ENCODE peak calls at places on chromosomes 16 and 17, in ten cellular contexts. B is HFF-Myc; R is stimulated activated CD4-positive, alpha-beta T cell treated with anti-CD3 and anti-CD28 coated beads, Interleukin-15, amount 100 ng/mL, for 1 hour; U is WTC11; N is substantia nigra; I is A172; F is AG04450; O is T-cell; X is left cardiac atrium; Y is NCI-H1436 treated with DMSO at 0.1 percent for 48 hours. C is an unnamed sample.
A peak's percentile ranks its signal among the peaks of the same experiment; 100 is the strongest.

GRCh38 chr17:44599298-44600175 is 42.3 kb downstream of the FZD2 start:
- DNase-seq in U (no peak), F (peak; percentile 89), O (no peak), X (peak; percentile 68), B (peak; percentile 95), N (no peak), R (no peak), Y (no peak), I (peak; percentile 83), C (no peak)

GRCh38 chr16:52399116-52399515 is 147.8 kb downstream of the TOX3 start:
- DNase-seq in X (no peak), I (no peak), F (no peak), B (no peak), R (no peak), Y (no peak), U (no peak), N (no peak), O (no peak), C (no peak)

GRCh38 chr17:76643553-76644148 is at the start of gene ST6GALNAC1:
- DNase-seq in Y (no peak), O (peak; percentile 49), B (no peak), R (no peak), U (no peak), X (peak; percentile 56), F (no peak), I (no peak), N (no peak), C (no peak)

GRCh38 chr17:550776-551175 is 163.9 kb downstream of the VPS53 start:
- DNase-seq in U (no peak), I (peak; percentile 78), O (no peak), X (no peak), B (no peak), F (no peak), N (no peak), R (no peak), Y (no peak), C (no peak)

GRCh38 chr17:205176-205538 is 23.7 kb upstream of the DOC2B start:
- DNase-seq in Y (no peak), N (no peak), R (no peak), I (no peak), B (no peak), O (no peak), X (peak; percentile 17), F (no peak), U (peak; percentile 5), C (no peak)

GRCh38 chr17:60154616-60155426 is 5.0 kb downstream of the CA4 start:
- DNase-seq in F (no peak), O (no peak), Y (no peak), U (no peak), N (no peak), X (no peak), I (peak; percentile 61), B (peak; percentile 85), R (no peak), C (no peak)

GRCh38 chr17:9512323-9513168 is 63.1 kb downstream of the STX8 start:
- DNase-seq in B (no peak), O (no peak), F (peak; percentile 23), X (no peak), Y (no peak), I (peak; percentile 59), U (no peak), R (no peak), N (no peak), C (no peak)

GRCh38 chr17:17750881-17751280 is 69.6 kb downstream of the RAI1 start:
- DNase-seq in N (no peak), X (no peak), O (peak; percentile 9), U (no peak), B (no peak), I (no peak), F (no peak), Y (no peak), R (no peak), C (peak; percentile 79)

GRCh38 chr17:33982872-33983271 is 272.2 kb upstream of the CCL2 start:
- DNase-seq in U (no peak), X (no peak), O (no peak), Y (no peak), I (no peak), F (no peak), R (no peak), B (no peak), N (no peak), C (no peak)

GRCh38 chr16:47492428-47493357 is 31.6 kb downstream of the PHKB start:
- DNase-seq in U (no peak), B (no peak), I (peak; percentile 6), N (no peak), F (no peak), O (peak; percentile 0), R (no peak), Y (no peak), X (peak; percentile 85), C (peak; percentile 74)

GRCh38 chr16:89922477-89922883 is 662 bp upstream of the TUBB3 start:
- DNase-seq in X (peak; percentile 92), F (peak; percentile 72), N (no peak), R (no peak), Y (no peak), O (no peak), B (peak; percentile 83), U (peak; percentile 63), I (peak; percentile 95), C (no peak)

GRCh38 chr17:51355314-51356083 is 95.2 kb downstream of the UTP18 start:
- DNase-seq in R (no peak), O (no peak), I (no peak), U (no peak), X (no peak), Y (no peak), B (no peak), F (no peak), N (no peak), C (no peak)

GRCh38 chr16:82629441-82630027 is 2.8 kb downstream of the CDH13 start:
- DNase-seq in X (no peak), U (no peak), B (no peak), F (no peak), R (no peak), O (no peak), I (peak; percentile 97), Y (no peak), N (no peak), C (no peak)

GRCh38 chr16:27195941-27196595 is 7.3 kb upstream of the KDM8 start:
- DNase-seq in R (peak; percentile 16), N (no peak), X (no peak), Y (no peak), F (no peak), O (peak; percentile 58), U (no peak), I (no peak), B (no peak), C (no peak)

GRCh38 chr17:75927286-75927922 is 13.4 kb downstream of the FBF1 start:
- DNase-seq in R (no peak), I (no peak), O (no peak), F (no peak), U (peak; percentile 63), N (no peak), B (no peak), X (no peak), Y (no peak), C (peak; percentile 73)

GRCh38 chr17:10879110-10879509 is 41.2 kb upstream of the PIRT start:
- DNase-seq in X (no peak), F (no peak), Y (no peak), R (no peak), I (no peak), B (no peak), U (peak; percentile 30), N (no peak), O (no peak), C (no peak)

GRCh38 chr16:10965440-10966039 is 21.2 kb downstream of the CLEC16A start:
- DNase-seq in F (no peak), R (no peak), Y (no peak), B (no peak), O (no peak), U (no peak), N (no peak), X (no peak), I (no peak), C (peak; percentile 47)

GRCh38 chr16:22751104-22751667 is 62.8 kb upstream of the HS3ST2 start:
- DNase-seq in Y (no peak), R (no peak), F (no peak), X (no peak), B (no peak), O (no peak), N (no peak), U (no peak), I (no peak), C (no peak)

GRCh38 chr17:65794572-65794971 is 233.1 kb upstream of the AXIN2 start:
- DNase-seq in Y (no peak), F (no peak), B (no peak), N (no peak), O (no peak), X (no peak), U (peak; percentile 42), R (no peak), I (peak; percentile 34), C (peak; percentile 3)

C was measured in germinal center.